ENCODE peak calls at places on chromosomes 1 and 21, in six cellular contexts. C is iPS-NIHi11; X is putamen; S is foreskin melanocyte; L is stimulated activated CD4-positive, alpha-beta T cell treated with anti-CD3 and anti-CD28 coated beads, Interleukin-4, amount 100 ng/mL, for 4 hours; E is T follicular helper cell. B is an unnamed sample.

GRCh38 chr1:45640293-45640692 is 16.4 kb upstream of the CCDC17 start:
- DNase-seq in C (no peak), X (no peak), S (no peak), L (no peak), E (no peak), B (no peak)

GRCh38 chr1:212622467-212622866 is 13.9 kb downstream of the ATF3 start:
- DNase-seq in C (no peak), X (no peak), S (no peak), L (no peak), E (no peak), B (no peak)

GRCh38 chr1:168737446-168737845 is 8.4 kb upstream of the DPT start:
- DNase-seq in C (no peak), X (peak), S (no peak), L (no peak), E (no peak), B (no peak)

GRCh38 chr1:66182551-66183178 is 351.3 kb upstream of the SGIP1 start:
- DNase-seq in C (no peak), X (peak), S (no peak), L (peak), E (peak), B (no peak)

GRCh38 chr1:203475012-203475981 is at the start of gene PRELP:
- DNase-seq in C (peak), X (peak), S (peak), L (no peak), E (no peak), B (no peak)

GRCh38 chr1:28340221-28340974 is 11.6 kb downstream of the MED18 start:
- DNase-seq in C (no peak), X (no peak), S (no peak), L (no peak), E (no peak), B (no peak)

GRCh38 chr1:160520582-160520981 is 2.5 kb downstream of the SLAMF6 start:
- DNase-seq in C (no peak), X (no peak), S (peak), L (no peak), E (no peak), B (no peak)

GRCh38 chr1:23525558-23526174 is 5.4 kb downstream of the E2F2 start:
- DNase-seq in C (no peak), X (no peak), S (no peak), L (no peak), E (no peak), B (no peak)

GRCh38 chr1:48047116-48047515 is 49.9 kb upstream of the TRABD2B start:
- DNase-seq in C (no peak), X (no peak), S (peak), L (no peak), E (no peak), B (no peak)

GRCh38 chr21:36059823-36060158 is 535 bp downstream of the SETD4 start:
- DNase-seq in C (peak), X (no peak), S (no peak), L (no peak), E (no peak), B (peak)

GRCh38 chr1:243718893-243719292 is 131.2 kb downstream of the AKT3 start:
- DNase-seq in C (no peak), X (no peak), S (no peak), L (no peak), E (no peak), B (no peak)

GRCh38 chr1:40628903-40629292 is 36.6 kb downstream of the RIMS3 start:
- DNase-seq in C (no peak), X (no peak), S (no peak), L (no peak), E (no peak), B (no peak)

GRCh38 chr21:37565530-37566223 is 199.1 kb downstream of the DYRK1A start:
- DNase-seq in C (no peak), X (no peak), S (no peak), L (no peak), E (no peak), B (no peak)

GRCh38 chr1:58502519-58502918 is 44.0 kb downstream of the OMA1 start:
- DNase-seq in C (no peak), X (no peak), S (no peak), L (no peak), E (no peak), B (no peak)

GRCh38 chr21:43921979-43922945 is 57.2 kb downstream of the AGPAT3 start:
- DNase-seq in C (no peak), X (peak), S (no peak), L (peak), E (peak), B (peak)

GRCh38 chr1:112713466-112714312 is 1.4 kb downstream of the PPM1J start:
- DNase-seq in C (no peak), X (peak), S (no peak), L (no peak), E (no peak), B (peak)

GRCh38 chr1:162372159-162373071 is 4.2 kb downstream of the SPATA46 start:
- DNase-seq in C (no peak), X (no peak), S (no peak), L (no peak), E (no peak), B (no peak)

GRCh38 chr1:12113433-12114339 is 50.6 kb downstream of the TNFRSF8 start:
- DNase-seq in C (no peak), X (no peak), S (no peak), L (no peak), E (no peak), B (no peak)

GRCh38 chr1:35049116-35049515 is 17.4 kb upstream of the ZMYM6 start:
- DNase-seq in C (no peak), X (no peak), S (no peak), L (no peak), E (no peak), B (no peak)

GRCh38 chr1:183881387-183882084 is 76.6 kb downstream of the RGL1 start:
- DNase-seq in C (peak), X (peak), S (peak), L (no peak), E (no peak), B (no peak)

GRCh38 chr1:209389258-209389657 is 194.3 kb upstream of the CAMK1G start:
- DNase-seq in C (no peak), X (no peak), S (no peak), L (no peak), E (no peak), B (no peak)

GRCh38 chr1:63343922-63344321 is 21.6 kb downstream of the FOXD3 start:
- DNase-seq in C (peak), X (no peak), S (no peak), L (no peak), E (no peak), B (no peak)

GRCh38 chr21:15355066-15355465 is 290.3 kb upstream of the NRIP1 start:
- DNase-seq in C (no peak), X (no peak), S (no peak), L (no peak), E (no peak), B (no peak)

GRCh38 chr1:88074661-88075060 is 609.4 kb upstream of the PKN2 start:
- DNase-seq in C (no peak), X (no peak), S (no peak), L (no peak), E (no peak), B (no peak)

GRCh38 chr21:41362605-41363369 is 960 bp downstream of the MX2 start:
- DNase-seq in C (no peak), X (no peak), S (no peak), L (no peak), E (no peak), B (no peak)

GRCh38 chr1:201603613-201604232 is 64.8 kb downstream of the NAV1 start:
- DNase-seq in C (no peak), X (no peak), S (no peak), L (no peak), E (no peak), B (no peak)

GRCh38 chr1:160363010-160363409 is 3.9 kb upstream of the NHLH1 start:
- DNase-seq in C (no peak), X (no peak), S (no peak), L (no peak), E (no peak), B (no peak)

GRCh38 chr1:82934069-82934468 is 1064.9 kb downstream of the TTLL7 start:
- DNase-seq in C (no peak), X (no peak), S (peak), L (no peak), E (no peak), B (no peak)

GRCh38 chr1:30415171-30415940 is 308.0 kb downstream of the MATN1 start:
- DNase-seq in C (no peak), X (no peak), S (no peak), L (no peak), E (no peak), B (no peak)

GRCh38 chr1:61084560-61084991 is 2.2 kb downstream of the NFIA start:
- DNase-seq in C (no peak), X (no peak), S (no peak), L (no peak), E (no peak), B (no peak)

GRCh38 chr1:169235568-169235967 is 129.1 kb downstream of the ATP1B1 start:
- DNase-seq in C (no peak), X (no peak), S (no peak), L (no peak), E (no peak), B (no peak)

GRCh38 chr1:113124366-113124765 is 51.4 kb downstream of the LRIG2 start:
- DNase-seq in C (no peak), X (no peak), S (no peak), L (no peak), E (no peak), B (no peak)

GRCh38 chr21:16071082-16071481 is 341.3 kb downstream of the USP25 start:
- DNase-seq in C (no peak), X (peak), S (no peak), L (no peak), E (no peak), B (no peak)

GRCh38 chr1:212971312-212971711 is 21.0 kb downstream of the VASH2 start:
- DNase-seq in C (no peak), X (no peak), S (no peak), L (no peak), E (no peak), B (no peak)

GRCh38 chr1:224090116-224090515 is 23.8 kb upstream of the FBXO28 start:
- DNase-seq in C (no peak), X (no peak), S (no peak), L (no peak), E (no peak), B (no peak)

GRCh38 chr1:81329061-81329460 is 471.7 kb upstream of the ADGRL2 start:
- DNase-seq in C (no peak), X (no peak), S (no peak), L (no peak), E (no peak), B (no peak)

GRCh38 chr1:43388021-43388575 is 1.5 kb downstream of the MED8 start:
- DNase-seq in C (no peak), X (no peak), S (no peak), L (no peak), E (no peak), B (no peak)

B was measured in stimulated activated naive B cell treated with anti-CD40 and anti-IgM and Interleukin-4, amounts not matched to agents 10 μg/mL and 1 μg/mL and 100 μg/mL, for 72 hours.